ENCODE peak calls at places on chromosome 11, in eight cellular contexts. One of them, this sample, is unnamed. For H3K27me3, the result is how much of the 10 kb centered on the place peaks cover.

GRCh38 chr11:74171630-74172465 is 759 bp downstream of the PPME1 start:
- DNase-seq in HepG2: no peak
- DNase-seq in esophagus muscularis mucosa: no peak
- DNase-seq in ovary: no peak
- DNase-seq in stomach: no peak
- DNase-seq in transverse colon: no peak
- DNase-seq in GM12878: no peak
- DNase-seq in tibial nerve: no peak
- DNase-seq in this sample: no peak

GRCh38 chr11:69448471-69449284 is 32.8 kb upstream of the LINC01488 start:
- DNase-seq in HepG2: no peak
- DNase-seq in transverse colon: no peak
- DNase-seq in stomach: no peak
- DNase-seq in esophagus muscularis mucosa: no peak
- DNase-seq in tibial nerve: no peak
- DNase-seq in ovary: no peak
- DNase-seq in GM12878: no peak
- DNase-seq in this sample: no peak

GRCh38 chr11:115613986-115614625 is 109.9 kb upstream of the CADM1 start:
- DNase-seq in transverse colon: no peak
- DNase-seq in ovary: no peak
- DNase-seq in stomach: no peak
- DNase-seq in GM12878: no peak
- DNase-seq in tibial nerve: no peak
- DNase-seq in HepG2: peak
- DNase-seq in esophagus muscularis mucosa: no peak
- DNase-seq in this sample: no peak

GRCh38 chr11:115226556-115226955 is 277.7 kb downstream of the CADM1 start:
- DNase-seq in ovary: no peak
- DNase-seq in tibial nerve: no peak
- DNase-seq in GM12878: no peak
- DNase-seq in stomach: no peak
- DNase-seq in esophagus muscularis mucosa: no peak
- DNase-seq in HepG2: peak
- DNase-seq in transverse colon: no peak
- DNase-seq in this sample: no peak

GRCh38 chr11:41379084-41379483 is 80.4 kb downstream of the LRRC4C start:
- DNase-seq in stomach: no peak
- DNase-seq in esophagus muscularis mucosa: no peak
- DNase-seq in transverse colon: no peak
- DNase-seq in ovary: no peak
- DNase-seq in HepG2: no peak
- DNase-seq in tibial nerve: no peak
- DNase-seq in GM12878: no peak
- DNase-seq in this sample: no peak

GRCh38 chr11:134819026-134819425 is 407.0 kb upstream of the B3GAT1 start:
- DNase-seq in HepG2: no peak
- DNase-seq in ovary: no peak
- DNase-seq in tibial nerve: no peak
- DNase-seq in stomach: no peak
- DNase-seq in transverse colon: no peak
- DNase-seq in GM12878: no peak
- DNase-seq in esophagus muscularis mucosa: no peak
- DNase-seq in this sample: no peak

GRCh38 chr11:118757881-118758399 is 33.0 kb downstream of the DDX6 start:
- DNase-seq in ovary: no peak
- DNase-seq in tibial nerve: no peak
- DNase-seq in HepG2: no peak
- DNase-seq in stomach: no peak
- DNase-seq in GM12878: no peak
- DNase-seq in esophagus muscularis mucosa: no peak
- DNase-seq in transverse colon: no peak
- DNase-seq in this sample: no peak

GRCh38 chr11:23903044-23903704 is 593.7 kb upstream of the LUZP2 start:
- DNase-seq in transverse colon: no peak
- DNase-seq in esophagus muscularis mucosa: no peak
- DNase-seq in tibial nerve: no peak
- DNase-seq in ovary: no peak
- DNase-seq in HepG2: peak
- DNase-seq in stomach: no peak
- DNase-seq in GM12878: no peak
- DNase-seq in this sample: no peak

GRCh38 chr11:109547356-109548027 is 125.5 kb downstream of the C11orf87 start:
- DNase-seq in stomach: no peak
- DNase-seq in transverse colon: no peak
- DNase-seq in GM12878: no peak
- DNase-seq in HepG2: no peak
- DNase-seq in tibial nerve: no peak
- DNase-seq in esophagus muscularis mucosa: no peak
- DNase-seq in ovary: no peak
- DNase-seq in this sample: no peak

GRCh38 chr11:123173040-123173855 is 21.8 kb downstream of the CLMP start:
- DNase-seq in GM12878: no peak
- DNase-seq in esophagus muscularis mucosa: no peak
- DNase-seq in HepG2: no peak
- DNase-seq in tibial nerve: no peak
- DNase-seq in transverse colon: no peak
- DNase-seq in stomach: no peak
- DNase-seq in ovary: no peak
- DNase-seq in this sample: no peak

GRCh38 chr11:112113539-112114457 is 27.1 kb downstream of the SDHD start:
- DNase-seq in stomach: no peak
- DNase-seq in GM12878: no peak
- DNase-seq in transverse colon: no peak
- DNase-seq in ovary: no peak
- DNase-seq in esophagus muscularis mucosa: no peak
- DNase-seq in HepG2: peak
- DNase-seq in tibial nerve: no peak
- DNase-seq in this sample: no peak

GRCh38 chr11:113675003-113675471 is 31.1 kb downstream of the TMPRSS5 start:
- DNase-seq in esophagus muscularis mucosa: no peak
- DNase-seq in GM12878: peak
- DNase-seq in tibial nerve: no peak
- DNase-seq in ovary: no peak
- DNase-seq in transverse colon: no peak
- DNase-seq in stomach: no peak
- DNase-seq in HepG2: no peak
- DNase-seq in this sample: no peak

GRCh38 chr11:83612891-83613766 is 327.0 kb upstream of the CCDC90B start:
- DNase-seq in GM12878: peak
- DNase-seq in HepG2: no peak
- DNase-seq in transverse colon: no peak
- DNase-seq in ovary: no peak
- DNase-seq in tibial nerve: no peak
- DNase-seq in stomach: no peak
- DNase-seq in esophagus muscularis mucosa: no peak
- DNase-seq in this sample: no peak

GRCh38 chr11:8092587-8093424 is 11.8 kb downstream of the TUB start:
- DNase-seq in transverse colon: peak
- DNase-seq in tibial nerve: no peak
- DNase-seq in HepG2: peak
- DNase-seq in GM12878: no peak
- DNase-seq in esophagus muscularis mucosa: no peak
- DNase-seq in ovary: peak
- DNase-seq in stomach: peak
- DNase-seq in this sample: peak

GRCh38 chr11:118652681-118653181 is 26.7 kb downstream of the TREH start:
- DNase-seq in ovary: no peak
- DNase-seq in tibial nerve: no peak
- DNase-seq in GM12878: no peak
- DNase-seq in stomach: no peak
- DNase-seq in transverse colon: no peak
- DNase-seq in esophagus muscularis mucosa: no peak
- DNase-seq in HepG2: no peak
- DNase-seq in this sample: no peak

GRCh38 chr11:130612291-130612802 is 163.9 kb downstream of the ADAMTS15 start:
- DNase-seq in stomach: no peak
- DNase-seq in tibial nerve: no peak
- DNase-seq in transverse colon: no peak
- DNase-seq in ovary: no peak
- DNase-seq in HepG2: no peak
- DNase-seq in GM12878: no peak
- DNase-seq in esophagus muscularis mucosa: no peak
- DNase-seq in this sample: no peak

GRCh38 chr11:8095831-8096522 is 15.0 kb downstream of the TUB start:
- DNase-seq in esophagus muscularis mucosa: no peak
- DNase-seq in transverse colon: no peak
- DNase-seq in HepG2: no peak
- DNase-seq in tibial nerve: no peak
- DNase-seq in stomach: peak
- DNase-seq in ovary: no peak
- DNase-seq in GM12878: no peak
- DNase-seq in this sample: peak

GRCh38 chr11:61652135-61652534 is 28.1 kb upstream of the DAGLA start:
- DNase-seq in stomach: no peak
- DNase-seq in HepG2: no peak
- DNase-seq in transverse colon: peak
- DNase-seq in GM12878: no peak
- DNase-seq in esophagus muscularis mucosa: no peak
- DNase-seq in ovary: no peak
- DNase-seq in tibial nerve: no peak
- DNase-seq in this sample: no peak
- H3K27ac ChIP-seq in stomach: no peak
- H3K27ac ChIP-seq in HepG2: no peak
- H3K27ac ChIP-seq in transverse colon: peak
- H3K27ac ChIP-seq in GM12878: no peak
- H3K27ac ChIP-seq in esophagus muscularis mucosa: no peak
- H3K27ac ChIP-seq in ovary: no peak
- H3K27ac ChIP-seq in tibial nerve: no peak
- H3K27ac ChIP-seq in this sample: no peak

DNA sequence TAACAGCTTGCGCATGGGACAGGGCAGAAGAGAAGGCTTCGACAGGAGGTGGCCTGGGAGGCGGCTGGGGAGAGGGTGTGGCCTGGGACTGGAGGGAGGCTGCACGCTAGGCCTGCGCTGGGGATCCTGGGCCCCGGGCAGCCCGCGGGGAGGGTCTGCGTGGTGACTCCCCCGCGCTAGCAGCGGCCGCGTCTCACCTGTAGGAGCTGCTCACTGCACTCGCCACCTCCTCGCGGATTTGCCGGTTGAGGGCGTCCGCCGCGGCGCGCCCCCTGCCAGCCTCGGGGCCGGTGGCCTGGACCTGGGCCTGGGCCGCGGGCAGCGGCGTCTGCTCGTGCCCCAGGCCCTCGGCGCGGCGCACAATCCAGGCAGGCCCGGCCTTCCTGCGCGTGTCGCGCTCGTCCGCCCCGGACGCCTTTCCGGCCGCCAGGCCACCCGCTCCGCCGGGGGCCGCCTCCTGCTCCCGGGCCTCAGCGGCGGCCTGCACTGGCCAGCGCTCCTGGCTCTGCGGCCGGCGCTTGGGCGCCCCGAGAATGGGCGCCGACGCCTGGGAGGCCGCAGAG is 1.5 kb downstream of the MAP6 start:
- DNase-seq in stomach: peak
- DNase-seq in transverse colon: peak
- DNase-seq in ovary: no peak
- DNase-seq in HepG2: no peak
- DNase-seq in esophagus muscularis mucosa: no peak
- DNase-seq in tibial nerve: no peak
- DNase-seq in GM12878: no peak
- DNase-seq in this sample: no peak
- H3K27me3 ChIP-seq in stomach: under half
- H3K27me3 ChIP-seq in transverse colon: half or more
- H3K27me3 ChIP-seq in ovary: under half
- H3K27me3 ChIP-seq in HepG2: under half
- H3K27me3 ChIP-seq in esophagus muscularis mucosa: under half
- H3K27me3 ChIP-seq in tibial nerve: under half
- H3K27me3 ChIP-seq in GM12878: under half
- H3K27me3 ChIP-seq in this sample: under half

DNA sequence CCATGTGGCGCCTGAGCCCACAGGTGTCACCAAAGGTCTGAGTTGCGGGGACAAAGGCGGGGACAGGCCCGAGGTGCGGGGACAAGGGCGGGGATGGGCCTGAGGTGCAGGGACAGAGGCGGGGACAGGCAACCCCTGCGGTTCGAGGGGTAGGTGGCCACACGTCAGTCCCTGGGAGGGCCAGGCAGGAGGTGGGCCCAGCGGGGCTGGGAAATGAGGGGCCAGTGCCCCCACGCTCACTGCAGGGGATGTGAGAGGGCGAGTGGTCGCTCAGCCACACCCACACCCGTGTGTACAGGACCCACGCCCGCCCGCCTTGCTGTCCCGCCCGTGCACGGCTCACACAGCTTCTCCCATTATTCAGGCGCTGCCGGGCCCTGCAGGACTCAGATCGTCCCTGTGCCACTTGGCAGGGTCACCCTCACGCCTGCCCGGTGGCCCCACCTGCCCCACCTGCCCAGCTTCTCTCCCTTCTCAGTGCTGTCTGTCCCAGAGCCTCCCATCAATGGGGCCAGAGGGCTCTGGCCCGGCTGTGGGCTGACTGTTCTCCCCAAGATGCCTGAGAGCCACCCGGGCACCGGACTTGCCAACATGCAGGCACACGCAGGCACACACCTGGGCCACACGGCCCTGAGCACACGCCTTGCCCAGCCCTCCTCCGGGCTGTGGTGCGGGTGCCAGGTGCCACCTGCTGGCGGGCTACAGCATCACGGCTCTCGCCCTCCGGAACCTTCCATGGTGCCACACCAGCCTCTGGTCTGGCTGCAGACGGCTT is 14.2 kb upstream of the MUC6 start:
- DNase-seq in HepG2: peak
- DNase-seq in stomach: peak
- DNase-seq in tibial nerve: peak
- DNase-seq in ovary: peak
- DNase-seq in transverse colon: peak
- DNase-seq in esophagus muscularis mucosa: no peak
- DNase-seq in GM12878: no peak
- DNase-seq in this sample: peak
- TF ChIP-seq EP300 in HepG2: no peak
- TF ChIP-seq EP300 in stomach: no peak
- TF ChIP-seq EP300 in tibial nerve: no peak
- TF ChIP-seq EP300 in ovary: no peak
- TF ChIP-seq EP300 in transverse colon: no peak
- TF ChIP-seq EP300 in esophagus muscularis mucosa: no peak
- TF ChIP-seq EP300 in GM12878: no peak
- TF ChIP-seq EP300 in this sample: no peak

GRCh38 chr11:46693597-46694012 is 6.8 kb downstream of the ARHGAP1 start:
- DNase-seq in ovary: no peak
- DNase-seq in tibial nerve: no peak
- DNase-seq in transverse colon: no peak
- DNase-seq in stomach: no peak
- DNase-seq in HepG2: no peak
- DNase-seq in esophagus muscularis mucosa: no peak
- DNase-seq in GM12878: no peak
- DNase-seq in this sample: no peak

GRCh38 chr11:46692450-46692849 is 8.0 kb downstream of the ARHGAP1 start:
- DNase-seq in transverse colon: no peak
- DNase-seq in tibial nerve: no peak
- DNase-seq in ovary: no peak
- DNase-seq in GM12878: no peak
- DNase-seq in HepG2: no peak
- DNase-seq in stomach: no peak
- DNase-seq in esophagus muscularis mucosa: no peak
- DNase-seq in this sample: no peak

GRCh38 chr11:46695345-46696211 is 4.8 kb downstream of the ARHGAP1 start:
- DNase-seq in esophagus muscularis mucosa: no peak
- DNase-seq in GM12878: no peak
- DNase-seq in tibial nerve: no peak
- DNase-seq in HepG2: peak
- DNase-seq in ovary: no peak
- DNase-seq in transverse colon: no peak
- DNase-seq in stomach: no peak
- DNase-seq in this sample: no peak

GRCh38 chr11:46694607-46695006 is 5.8 kb downstream of the ARHGAP1 start:
- DNase-seq in ovary: no peak
- DNase-seq in esophagus muscularis mucosa: no peak
- DNase-seq in HepG2: no peak
- DNase-seq in stomach: no peak
- DNase-seq in GM12878: no peak
- DNase-seq in transverse colon: no peak
- DNase-seq in tibial nerve: no peak
- DNase-seq in this sample: no peak

GRCh38 chr11:46694095-46694494 is 6.3 kb downstream of the ARHGAP1 start:
- DNase-seq in ovary: no peak
- DNase-seq in stomach: no peak
- DNase-seq in transverse colon: no peak
- DNase-seq in GM12878: no peak
- DNase-seq in tibial nerve: no peak
- DNase-seq in esophagus muscularis mucosa: no peak
- DNase-seq in HepG2: no peak
- DNase-seq in this sample: no peak
- H3K27ac ChIP-seq in ovary: no peak
- H3K27ac ChIP-seq in stomach: peak
- H3K27ac ChIP-seq in transverse colon: peak
- H3K27ac ChIP-seq in GM12878: no peak
- H3K27ac ChIP-seq in tibial nerve: no peak
- H3K27ac ChIP-seq in esophagus muscularis mucosa: peak
- H3K27ac ChIP-seq in HepG2: peak
- H3K27ac ChIP-seq in this sample: peak